ENCODE peak calls at places on chromosomes 4 and X, in four cellular contexts. E is endodermal cell, I is gastrocnemius medialis, S is skeletal muscle cell. K is an unnamed sample.

GRCh38 chr4:102868153-102868781 is 525 bp upstream of the CISD2 start:
- DNase-seq in E (no peak), I (no peak), S (no peak), K (no peak)

GRCh38 chr4:189302719-189303118 is 638.0 kb upstream of the FRG1 start:
- DNase-seq in E (no peak), I (no peak), S (no peak), K (no peak)

GRCh38 chrX:49915352-49916222 is 6.8 kb upstream of the CLCN5 start:
- DNase-seq in E (peak), I (no peak), S (no peak), K (no peak)

GRCh38 chrX:12956704-12957541 is 18.0 kb upstream of the TMSB4X start:
- DNase-seq in E (no peak), I (no peak), S (no peak), K (peak)

GRCh38 chr4:3318561-3319021 is 25.8 kb downstream of the RGS12 start:
- DNase-seq in E (peak), I (no peak), S (no peak), K (no peak)

GRCh38 chr4:95585016-95585695 is 36.4 kb upstream of the UNC5C start:
- DNase-seq in E (no peak), I (no peak), S (no peak), K (no peak)

GRCh38 chr4:84678976-84679744 is 96.2 kb downstream of the CDS1 start:
- DNase-seq in E (no peak), I (no peak), S (no peak), K (no peak)

GRCh38 chrX:46759645-46759974 is 692 bp upstream of the SLC9A7 start:
- DNase-seq in E (no peak), I (no peak), S (no peak), K (no peak)

GRCh38 chr4:68167166-68167565 is 37.5 kb upstream of the TMPRSS11F start:
- DNase-seq in E (no peak), I (no peak), S (no peak), K (no peak)

GRCh38 chr4:26687728-26688127 is 103.8 kb downstream of the TBC1D19 start:
- DNase-seq in E (no peak), I (no peak), S (peak), K (peak)

GRCh38 chrX:20438871-20439526 is 172.3 kb upstream of the RPS6KA3 start:
- DNase-seq in E (no peak), I (no peak), S (no peak), K (no peak)

GRCh38 chr4:77047037-77047436 is 28.8 kb downstream of the CCNI start:
- DNase-seq in E (no peak), I (no peak), S (no peak), K (no peak)

GRCh38 chr4:81376720-81377119 is 95.0 kb downstream of the RASGEF1B start:
- DNase-seq in E (no peak), I (no peak), S (no peak), K (no peak)

GRCh38 chrX:20046864-20047263 is 56.0 kb upstream of the BCLAF3 start:
- DNase-seq in E (no peak), I (no peak), S (no peak), K (no peak)

GRCh38 chrX:136755411-136755810 is 25.3 kb downstream of the ARHGEF6 start:
- DNase-seq in E (no peak), I (no peak), S (no peak), K (no peak)

GRCh38 chrX:135477576-135477975 is 42.9 kb upstream of the INTS6L start:
- DNase-seq in E (peak), I (no peak), S (peak), K (peak)

GRCh38 chrX:103699243-103699642 is 11.5 kb upstream of the TMEM31 start:
- DNase-seq in E (no peak), I (no peak), S (no peak), K (no peak)

GRCh38 chr4:160877087-160877790 is 1286.6 kb downstream of the FSTL5 start:
- DNase-seq in E (peak), I (no peak), S (peak), K (no peak)

GRCh38 chrX:48713847-48714246 is 17.3 kb downstream of the SUV39H1 start:
- DNase-seq in E (no peak), I (no peak), S (no peak), K (no peak)

GRCh38 chr4:169485791-169486742 is 126.3 kb downstream of the NEK1 start:
- DNase-seq in E (peak), I (no peak), S (peak), K (peak)

GRCh38 chrX:40867352-40867751 is 132.0 kb upstream of the MED14 start:
- DNase-seq in E (no peak), I (no peak), S (no peak), K (no peak)

GRCh38 chrX:18228069-18228468 is 7.4 kb upstream of the BEND2 start:
- DNase-seq in E (no peak), I (no peak), S (no peak), K (no peak)

GRCh38 chr4:40721730-40722171 is 28.0 kb upstream of the NSUN7 start:
- DNase-seq in E (no peak), I (no peak), S (no peak), K (no peak)

GRCh38 chr4:114677346-114677979 is 78.9 kb downstream of the UGT8 start:
- DNase-seq in E (no peak), I (no peak), S (no peak), K (no peak)

GRCh38 chrX:155744534-155744933 is 131.8 kb upstream of the TMLHE start:
- DNase-seq in E (no peak), I (no peak), S (no peak), K (no peak)
- H3K4me3 ChIP-seq in E (no peak), I (no peak), S (no peak), K (no peak)

GRCh38 chrX:110403436-110403835 is 44.8 kb downstream of the RTL9 start:
- DNase-seq in E (no peak), I (no peak), S (no peak), K (no peak)

GRCh38 chrX:110402091-110402854 is 43.6 kb downstream of the RTL9 start:
- DNase-seq in E (no peak), I (peak), S (peak), K (no peak)

GRCh38 chrX:110404376-110404775 is 45.7 kb downstream of the RTL9 start:
- DNase-seq in E (no peak), I (no peak), S (no peak), K (no peak)

GRCh38 chrX:110403839-110404238 is 45.2 kb downstream of the RTL9 start:
- DNase-seq in E (no peak), I (no peak), S (peak), K (no peak)

DNA sequence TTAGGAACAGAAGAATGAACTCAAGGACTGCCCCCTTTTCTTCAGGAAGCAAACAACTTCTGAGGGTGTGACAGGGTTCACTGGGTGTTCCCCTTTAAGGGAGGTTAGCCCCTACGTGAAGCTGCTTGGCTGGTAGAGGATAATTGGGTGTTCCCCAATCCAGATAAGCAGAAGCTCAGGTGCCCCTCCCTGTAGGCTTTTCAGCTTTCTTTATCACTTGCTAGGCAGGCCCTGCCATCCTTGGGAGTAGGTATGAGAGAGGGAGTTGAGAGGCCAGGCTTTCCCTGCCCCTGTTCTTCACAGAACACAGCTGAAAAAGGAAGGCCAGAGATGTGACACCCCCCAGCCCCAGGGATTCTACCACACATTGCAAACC is 44.2 kb downstream of the RTL9 start:
- DNase-seq in E (no peak), I (no peak), S (no peak), K (no peak)
- H3K4me3 ChIP-seq in E (no peak), I (no peak), S (no peak), K (no peak)

DNA sequence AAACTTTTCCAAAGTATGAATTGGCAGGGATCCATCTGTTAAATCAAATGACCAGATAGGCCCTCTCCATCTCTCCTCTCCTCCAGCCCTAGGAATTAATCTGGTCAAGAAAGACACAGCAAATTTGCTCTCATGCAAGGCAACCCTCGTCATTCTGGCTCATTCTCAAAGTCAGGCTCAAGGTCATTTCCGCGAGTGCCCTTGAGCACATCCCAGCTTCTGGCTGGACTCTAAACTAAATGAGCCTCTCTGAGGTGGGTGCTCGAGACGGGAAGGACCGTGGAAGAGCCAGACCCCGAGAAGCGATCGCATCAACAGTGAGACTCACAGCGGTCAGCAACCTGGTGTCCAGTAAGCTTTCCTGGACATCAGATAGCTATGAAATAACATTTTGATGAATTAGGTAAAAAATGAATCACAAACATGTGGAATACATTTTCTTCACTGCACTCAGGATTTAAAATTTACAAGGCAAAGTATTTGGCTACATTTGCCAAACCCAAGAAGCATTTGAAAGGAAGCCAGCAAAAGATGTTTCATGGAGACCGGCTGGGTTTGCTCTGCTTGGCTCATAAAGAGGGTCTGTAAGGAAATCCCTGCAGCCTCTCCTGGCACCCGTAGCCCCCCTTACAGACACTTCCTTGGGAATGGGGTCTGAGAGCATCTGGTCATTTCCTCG is 121.0 kb downstream of the ENPP6 start:
- DNase-seq in E (no peak), I (no peak), S (no peak), K (no peak)
- H3K4me3 ChIP-seq in E (no peak), I (peak), S (peak), K (no peak)

GRCh38 chrX:52420824-52421443 is 52.1 kb downstream of the XAGE2 start:
- DNase-seq in E (no peak), I (no peak), S (peak), K (no peak)

GRCh38 chrX:52424658-52425057 is 55.8 kb downstream of the XAGE2 start:
- DNase-seq in E (no peak), I (no peak), S (peak), K (no peak)

GRCh38 chrX:52426810-52427209 is 58.0 kb downstream of the XAGE2 start:
- DNase-seq in E (no peak), I (no peak), S (no peak), K (no peak)

GRCh38 chrX:52422884-52423283 is 54.1 kb downstream of the XAGE2 start:
- DNase-seq in E (no peak), I (no peak), S (peak), K (peak)

GRCh38 chrX:52425710-52426245 is 57.0 kb downstream of the XAGE2 start:
- DNase-seq in E (no peak), I (no peak), S (peak), K (no peak)
- H3K4me3 ChIP-seq in E (no peak), I (no peak), S (no peak), K (no peak)